ENCODE peak calls at places on chromosomes 6 and 20, in four cellular contexts. L, J, K and N are unnamed samples.

GRCh38 chr6:89970609-89971337 is 76.5 kb downstream of the GJA10 start:
- DNase-seq in J (no peak), K (peak; percentile 33), L (peak; percentile 71), N (peak; percentile 68)

GRCh38 chr20:45300961-45301360 is 5.7 kb upstream of the RBPJL start:
- DNase-seq in J (no peak), L (peak; percentile 78), K (peak; percentile 53), N (peak; percentile 42)

GRCh38 chr20:47284373-47284772 is 72.1 kb downstream of the ZMYND8 start:
- DNase-seq in L (no peak), K (no peak), J (no peak), N (no peak)

GRCh38 chr6:136609878-136610706 is 59.9 kb upstream of the MAP7 start:
- DNase-seq in K (no peak), J (no peak), L (peak; percentile 100), N (peak; percentile 99)

GRCh38 chr6:4560225-4561077 is 215.8 kb upstream of the CDYL start:
- DNase-seq in L (no peak), J (no peak), K (no peak), N (no peak)

GRCh38 chr6:134992155-134992554 is 42.3 kb upstream of the ALDH8A1 start:
- DNase-seq in K (no peak), J (no peak), L (no peak), N (no peak)

GRCh38 chr6:34237316-34237721 is 646 bp downstream of the HMGA1 start:
- DNase-seq in J (no peak), K (no peak), L (peak; percentile 37), N (no peak)

GRCh38 chr20:37902504-37903313 is at the start of gene VSTM2L:
- DNase-seq in K (peak; percentile 39), L (peak; percentile 52), J (no peak), N (peak; percentile 63)

GRCh38 chr6:137045221-137045789 is 540 bp upstream of the IL20RA start:
- DNase-seq in K (no peak), L (no peak), J (no peak), N (no peak)

GRCh38 chr6:33699739-33700138 is 11.8 kb downstream of the UQCC2 start:
- DNase-seq in L (no peak), K (no peak), J (no peak), N (no peak)

GRCh38 chr6:151239603-151240035 is at the start of gene AKAP12:
- DNase-seq in K (no peak), J (no peak), L (no peak), N (no peak)

GRCh38 chr6:41404221-41404866 is 68.9 kb downstream of the NCR2 start:
- DNase-seq in K (no peak), L (no peak), J (no peak), N (no peak)

GRCh38 chr20:8646716-8647115 is 422.2 kb upstream of the PLCB4 start:
- DNase-seq in J (no peak), L (peak; percentile 83), K (no peak), N (no peak)

GRCh38 chr6:35359744-35360348 is 17.5 kb downstream of the PPARD start:
- DNase-seq in K (no peak), J (peak; percentile 68), L (no peak), N (peak; percentile 47)

GRCh38 chr6:130851026-130851425 is 23.8 kb downstream of the SMLR1 start:
- DNase-seq in J (no peak), K (no peak), L (no peak), N (no peak)

GRCh38 chr6:2275207-2275891 is 29.9 kb upstream of the GMDS start:
- DNase-seq in J (no peak), L (peak; percentile 27), K (no peak), N (no peak)

GRCh38 chr6:167825759-167826229 is 917 bp upstream of the AFDN start:
- DNase-seq in L (peak; percentile 70), K (peak; percentile 55), J (peak; percentile 86), N (peak; percentile 55)

GRCh38 chr20:17598013-17598550 is 28.2 kb downstream of the DSTN start:
- DNase-seq in K (no peak), J (no peak), L (no peak), N (no peak)

GRCh38 chr6:79277109-79277508 is 42.6 kb upstream of the HMGN3 start:
- DNase-seq in K (no peak), L (peak; percentile 14), J (no peak), N (peak; percentile 27)

GRCh38 chr6:26330835-26331808 is 33.9 kb upstream of the BTN3A2 start:
- DNase-seq in K (no peak), J (no peak), L (peak; percentile 82), N (peak; percentile 70)

GRCh38 chr6:18155273-18155863 is at the start of gene KDM1B:
- DNase-seq in K (no peak), J (peak; percentile 99), L (peak; percentile 99), N (peak; percentile 97)

GRCh38 chr6:6772751-6773150 is 184.2 kb downstream of the LY86 start:
- DNase-seq in J (no peak), L (no peak), K (no peak), N (no peak)

GRCh38 chr6:50185006-50185405 is 135.3 kb upstream of the DEFB112 start:
- DNase-seq in L (no peak), K (no peak), J (no peak), N (peak; percentile 37)

GRCh38 chr20:20014659-20015058 is 2.5 kb upstream of the NAA20 start:
- DNase-seq in K (no peak), L (no peak), J (no peak), N (peak; percentile 27)

GRCh38 chr6:110217255-110217654 is 37.0 kb downstream of the CDC40 start:
- DNase-seq in J (no peak), L (peak; percentile 52), K (no peak), N (no peak)

GRCh38 chr20:58327211-58327610 is 17.7 kb downstream of the RAB22A start:
- DNase-seq in J (peak; percentile 54), K (no peak), L (no peak), N (no peak)